ENCODE peak calls at places on chromosomes 11 and 22, in four cellular contexts. F is K562, I is GM12878, A is HepG2. T is an unnamed sample.

GRCh38 chr11:121463689-121464335 is 11.0 kb upstream of the SORL1-AS1 start:
- DNase-seq in F (no peak), I (no peak), A (no peak), T (no peak)

GRCh38 chr11:2559527-2560311 is 114.9 kb downstream of the KCNQ1 start:
- DNase-seq in I (no peak), A (no peak), F (no peak), T (peak; percentile 7)

GRCh38 chr11:75949023-75949672 is 134.1 kb downstream of the UVRAG start:
- DNase-seq in A (no peak), I (no peak), F (no peak), T (no peak)

GRCh38 chr11:2673250-2673610 is 26.6 kb downstream of the KCNQ1OT1 start:
- DNase-seq in F (no peak), I (no peak), A (no peak), T (no peak)

GRCh38 chr22:17257578-17257977 is 38.3 kb upstream of the ADA2 start:
- DNase-seq in A (no peak), F (no peak), I (no peak), T (peak; percentile 25)

GRCh38 chr11:104127828-104128227 is 36.1 kb downstream of the PDGFD start:
- DNase-seq in A (no peak), I (no peak), F (no peak), T (no peak)

GRCh38 chr11:133064152-133064877 is 468.0 kb downstream of the OPCML start:
- DNase-seq in F (peak; percentile 8), A (peak; percentile 16), I (no peak), T (peak; percentile 90)

GRCh38 chr11:116879789-116880402 is 42.5 kb upstream of the APOA1 start:
- DNase-seq in I (peak; percentile 42), A (peak; percentile 65), F (peak; percentile 66), T (no peak)

GRCh38 chr11:93577291-93577690 is 34.1 kb upstream of the SMCO4 start:
- DNase-seq in F (no peak), A (no peak), I (no peak), T (no peak)

GRCh38 chr11:14617241-14618027 is 26.2 kb upstream of the PDE3B start:
- DNase-seq in A (peak; percentile 14), F (no peak), I (no peak), T (no peak)

GRCh38 chr11:6012055-6012668 is 5.4 kb upstream of the OR56A4 start:
- DNase-seq in F (no peak), I (no peak), A (no peak), T (no peak)

GRCh38 chr22:18056802-18057474 is 20.9 kb upstream of the PEX26 start:
- DNase-seq in I (peak; percentile 56), F (no peak), A (no peak), T (no peak)

GRCh38 chr22:19103881-19104821 is 18.1 kb downstream of the DGCR2 start:
- DNase-seq in A (no peak), I (no peak), F (no peak), T (no peak)

GRCh38 chr11:88508808-88509581 is 171.5 kb upstream of the CTSC start:
- DNase-seq in A (no peak), I (no peak), F (peak; percentile 16), T (peak; percentile 60)

GRCh38 chr11:118263694-118264567 is at the start of gene MPZL2:
- DNase-seq in A (peak; percentile 81), I (no peak), F (no peak), T (peak; percentile 42)

GRCh38 chr11:119175493-119176077 is 7.1 kb downstream of the NLRX1 start:
- DNase-seq in A (no peak), F (peak; percentile 49), I (no peak), T (no peak)

GRCh38 chr11:126840201-126840886 is 160.2 kb downstream of the KIRREL3 start:
- DNase-seq in F (no peak), A (no peak), I (no peak), T (no peak)

GRCh38 chr11:2987881-2988280 is 4.2 kb downstream of the NAP1L4 start:
- DNase-seq in I (no peak), A (no peak), F (no peak), T (no peak)

GRCh38 chr22:41092847-41093371 is 517 bp downstream of the EP300 start:
- DNase-seq in A (peak; percentile 15), I (no peak), F (peak; percentile 44), T (no peak)

GRCh38 chr11:43687120-43687791 is 6.7 kb downstream of the HSD17B12 start:
- DNase-seq in A (no peak), I (no peak), F (no peak), T (no peak)

GRCh38 chr22:19448739-19449421 is 1.4 kb upstream of the C22orf39 start:
- DNase-seq in I (no peak), A (no peak), F (no peak), T (no peak)

GRCh38 chr11:126914941-126915340 is 85.6 kb downstream of the KIRREL3 start:
- DNase-seq in F (no peak), A (no peak), I (no peak), T (no peak)

GRCh38 chr11:6703247-6704063 is 20.3 kb upstream of the MRPL17 start:
- DNase-seq in I (no peak), F (peak; percentile 54), A (peak; percentile 64), T (peak; percentile 36)

GRCh38 chr22:46894081-46894671 is 131.7 kb downstream of the TBC1D22A start:
- DNase-seq in I (no peak), F (no peak), A (no peak), T (no peak)

GRCh38 chr22:42758929-42759629 is 38.4 kb upstream of the A4GALT start:
- DNase-seq in I (no peak), F (no peak), A (no peak), T (no peak)

GRCh38 chr11:72754544-72755155 is 2.4 kb upstream of the ARAP1 start:
- DNase-seq in I (no peak), F (no peak), A (no peak), T (peak; percentile 45)

DNA sequence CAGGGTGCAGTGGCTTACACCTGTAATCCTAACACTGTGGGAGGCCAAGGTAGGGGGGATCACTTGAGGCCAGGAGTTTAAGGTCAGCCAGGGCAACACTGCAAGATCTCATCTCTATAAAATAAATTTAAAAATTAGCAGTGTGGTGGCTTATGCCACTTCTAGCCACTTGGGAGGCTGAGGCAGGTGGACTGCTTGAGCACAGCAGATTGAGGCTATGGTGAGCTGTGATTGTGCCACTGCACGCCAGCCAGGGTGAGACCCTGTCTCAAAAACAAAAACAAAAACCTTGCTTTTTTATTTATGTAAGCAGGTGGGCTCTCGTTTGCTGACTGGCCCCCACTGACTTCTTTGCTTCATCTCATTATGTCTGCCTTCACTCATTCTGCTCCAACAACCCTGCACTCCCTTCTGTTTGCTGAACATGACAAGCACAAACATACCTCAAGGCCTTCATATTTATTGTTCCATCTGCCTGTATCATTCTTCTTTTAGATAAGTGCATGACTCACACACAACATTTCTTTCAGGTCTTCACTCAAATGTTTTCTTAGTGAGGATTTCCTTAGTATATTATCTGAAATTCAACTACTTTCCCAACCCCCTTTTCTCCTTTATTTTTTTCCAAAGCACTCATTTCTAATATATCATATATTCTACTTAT is 32.4 kb upstream of the CLNS1A start:
- DNase-seq in A (peak; percentile 76), F (no peak), I (no peak), T (no peak)
- TF ChIP-seq TCF7 in A (peak; percentile 32), F (no peak), I (no peak), T (no peak)

GRCh38 chr11:65927904-65928397 is 8.7 kb downstream of the DRAP1 start:
- DNase-seq in A (no peak), I (peak; percentile 84), F (peak; percentile 56), T (no peak)
- TF ChIP-seq CTCF in A (no peak), I (no peak), F (no peak), T (no peak)

GRCh38 chr11:122789916-122790315 is 48.4 kb upstream of the CRTAM start:
- DNase-seq in I (no peak), A (no peak), F (no peak), T (no peak)
- TF ChIP-seq TCF7 in I (no peak), A (no peak), F (no peak), T (no peak)

DNA sequence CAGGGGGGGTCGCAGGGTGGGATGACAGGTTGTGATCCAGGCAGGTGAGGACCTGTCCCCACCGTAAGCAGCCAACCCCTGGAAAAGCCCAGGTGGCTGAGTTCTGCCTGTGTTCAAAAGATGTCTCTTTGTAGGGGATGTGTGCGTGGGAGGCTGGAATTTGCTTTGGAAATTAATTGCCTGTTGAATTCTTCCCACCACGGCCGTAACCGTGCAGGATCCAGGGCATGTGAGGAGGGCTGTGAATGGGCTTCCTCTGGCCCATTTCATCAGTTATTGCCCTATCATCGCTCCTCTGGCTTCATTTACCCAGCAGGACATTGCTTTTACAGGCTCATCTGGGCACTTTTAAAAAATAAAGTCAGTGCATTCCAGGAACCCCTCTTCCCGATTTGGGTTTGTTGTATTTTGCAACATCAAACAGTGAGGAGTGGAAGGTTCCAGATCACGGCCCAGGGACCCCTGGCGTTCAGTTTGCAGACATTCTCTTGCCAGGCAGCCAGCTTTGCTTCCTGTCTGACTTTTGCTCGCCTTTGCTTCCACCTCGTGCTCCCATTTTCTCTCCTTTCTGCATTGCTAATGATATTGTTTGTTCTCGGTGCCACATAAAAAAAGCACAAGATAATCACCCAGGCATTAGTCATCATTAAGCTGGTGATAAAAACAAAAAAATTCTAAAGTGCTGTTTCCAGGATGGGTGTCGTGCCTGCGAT is 1306.6 kb downstream of the BRD1 start:
- DNase-seq in F (no peak), A (no peak), I (no peak), T (no peak)
- TF ChIP-seq CTCF in F (no peak), A (no peak), I (no peak), T (no peak)

DNA sequence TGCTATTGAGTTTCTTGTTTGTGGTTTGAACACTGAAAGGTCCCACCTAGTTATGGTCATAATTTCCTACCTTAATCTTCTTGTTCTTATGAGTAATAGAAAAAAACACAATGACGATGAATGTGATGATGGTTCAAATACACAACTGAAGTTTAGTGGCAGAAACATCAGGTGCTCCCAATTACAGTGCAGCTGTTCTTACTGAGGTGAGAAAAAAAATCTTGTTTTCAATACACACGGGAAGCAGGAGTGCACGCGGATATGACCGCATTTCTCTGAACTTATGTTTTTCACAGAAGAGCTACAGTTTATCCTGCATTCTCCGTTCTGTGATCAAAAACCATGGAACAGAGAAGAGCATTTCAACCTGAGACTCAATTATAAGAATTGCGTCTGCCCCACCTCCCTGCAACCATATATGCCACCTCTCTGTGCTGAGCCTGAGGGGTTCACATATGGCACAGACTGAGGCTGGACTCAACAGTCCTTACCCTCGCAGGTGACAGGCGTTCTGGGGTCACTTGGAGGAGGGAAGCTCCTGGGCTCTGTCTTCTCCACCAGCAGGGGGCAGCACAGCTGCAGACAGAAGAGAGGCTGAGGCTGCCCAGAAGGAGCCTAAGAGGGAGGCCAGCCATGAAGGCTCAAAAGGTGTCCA is 99.7 kb upstream of the IGLL5 start:
- DNase-seq in I (no peak), F (peak; percentile 98), A (peak; percentile 30), T (peak; percentile 82)
- TF ChIP-seq TCF7 in I (no peak), F (peak; percentile 50), A (no peak), T (no peak)

T was measured in WTC11.